ENCODE peak calls at places on chromosomes 5 and 9, in nine cellular contexts. One of them, this sample, is unnamed.
A peak's percentile ranks its signal among the peaks of the same experiment; 100 is the strongest.

GRCh38 chr9:110047955-110048472 is 159.9 kb downstream of the C9orf152 start:
- DNase-seq in mammary epithelial cell: no peak
- DNase-seq in fibroblast of the aortic adventitia: no peak
- DNase-seq in testis: no peak
- DNase-seq in choroid plexus epithelial cell: no peak
- DNase-seq in A673: no peak
- DNase-seq in sigmoid colon: no peak
- DNase-seq in astrocyte of the cerebellum: no peak
- DNase-seq in BJ: no peak
- DNase-seq in this sample: no peak

GRCh38 chr5:67437905-67438845 is 241.6 kb upstream of the CD180 start:
- DNase-seq in fibroblast of the aortic adventitia: peak; percentile 38
- DNase-seq in choroid plexus epithelial cell: peak; percentile 21
- DNase-seq in A673: peak; percentile 99
- DNase-seq in sigmoid colon: no peak
- DNase-seq in testis: no peak
- DNase-seq in BJ: no peak
- DNase-seq in astrocyte of the cerebellum: no peak
- DNase-seq in mammary epithelial cell: no peak
- DNase-seq in this sample: no peak

GRCh38 chr9:72294952-72295351 is 70.1 kb downstream of the ZFAND5 start:
- DNase-seq in sigmoid colon: no peak
- DNase-seq in mammary epithelial cell: no peak
- DNase-seq in testis: no peak
- DNase-seq in astrocyte of the cerebellum: no peak
- DNase-seq in fibroblast of the aortic adventitia: peak; percentile 53
- DNase-seq in choroid plexus epithelial cell: no peak
- DNase-seq in A673: no peak
- DNase-seq in BJ: no peak
- DNase-seq in this sample: no peak

GRCh38 chr5:117262607-117263131 is 688.0 kb upstream of the SEMA6A start:
- DNase-seq in astrocyte of the cerebellum: peak; percentile 5
- DNase-seq in fibroblast of the aortic adventitia: no peak
- DNase-seq in mammary epithelial cell: no peak
- DNase-seq in BJ: no peak
- DNase-seq in sigmoid colon: no peak
- DNase-seq in choroid plexus epithelial cell: no peak
- DNase-seq in A673: peak; percentile 33
- DNase-seq in testis: no peak
- DNase-seq in this sample: no peak

GRCh38 chr5:80098951-80099350 is 63.8 kb downstream of the THBS4 start:
- DNase-seq in sigmoid colon: no peak
- DNase-seq in choroid plexus epithelial cell: no peak
- DNase-seq in astrocyte of the cerebellum: no peak
- DNase-seq in A673: no peak
- DNase-seq in testis: no peak
- DNase-seq in mammary epithelial cell: no peak
- DNase-seq in fibroblast of the aortic adventitia: no peak
- DNase-seq in BJ: no peak
- DNase-seq in this sample: no peak

GRCh38 chr5:14806452-14806851 is 65.1 kb downstream of the ANKH start:
- DNase-seq in mammary epithelial cell: no peak
- DNase-seq in testis: peak; percentile 28
- DNase-seq in fibroblast of the aortic adventitia: peak; percentile 87
- DNase-seq in sigmoid colon: peak; percentile 72
- DNase-seq in A673: no peak
- DNase-seq in choroid plexus epithelial cell: peak; percentile 94
- DNase-seq in BJ: peak; percentile 97
- DNase-seq in astrocyte of the cerebellum: peak; percentile 61
- DNase-seq in this sample: no peak

GRCh38 chr9:109113892-109114609 is 5.7 kb downstream of the TMEM245 start:
- DNase-seq in mammary epithelial cell: no peak
- DNase-seq in BJ: no peak
- DNase-seq in astrocyte of the cerebellum: no peak
- DNase-seq in testis: no peak
- DNase-seq in sigmoid colon: no peak
- DNase-seq in A673: no peak
- DNase-seq in fibroblast of the aortic adventitia: no peak
- DNase-seq in choroid plexus epithelial cell: no peak
- DNase-seq in this sample: no peak

GRCh38 chr9:37370968-37371563 is 51.4 kb upstream of the GRHPR start:
- DNase-seq in testis: no peak
- DNase-seq in fibroblast of the aortic adventitia: no peak
- DNase-seq in astrocyte of the cerebellum: no peak
- DNase-seq in mammary epithelial cell: no peak
- DNase-seq in sigmoid colon: no peak
- DNase-seq in A673: no peak
- DNase-seq in BJ: no peak
- DNase-seq in choroid plexus epithelial cell: no peak
- DNase-seq in this sample: no peak

DNA sequence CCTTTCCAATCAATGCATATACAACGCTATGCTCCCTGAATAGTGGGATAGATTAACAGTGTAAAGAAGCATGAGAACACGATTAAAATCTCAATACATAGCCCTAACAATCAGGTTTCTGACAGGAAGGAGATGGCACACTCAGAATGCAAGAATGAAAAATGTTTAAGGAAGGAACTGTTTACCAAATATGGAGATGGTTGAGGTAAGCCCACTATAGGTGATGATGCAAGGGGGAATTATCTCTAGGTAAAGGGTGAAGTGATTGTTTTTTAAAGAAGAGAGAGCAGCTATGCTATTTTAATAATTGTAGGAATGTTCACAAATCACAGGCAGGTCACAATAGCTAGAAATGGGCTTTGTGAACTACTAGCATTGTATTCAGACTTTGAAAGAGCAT is 302.4 kb downstream of the CHSY3 start:
- DNase-seq in testis: no peak
- DNase-seq in mammary epithelial cell: no peak
- DNase-seq in choroid plexus epithelial cell: peak; percentile 4
- DNase-seq in sigmoid colon: no peak
- DNase-seq in A673: no peak
- DNase-seq in fibroblast of the aortic adventitia: no peak
- DNase-seq in BJ: no peak
- DNase-seq in astrocyte of the cerebellum: no peak
- DNase-seq in this sample: no peak
- H3K4me3 ChIP-seq in testis: no peak overlapping the region
- H3K4me3 ChIP-seq in mammary epithelial cell: no peak overlapping the region
- H3K4me3 ChIP-seq in choroid plexus epithelial cell: no peak overlapping the region
- H3K4me3 ChIP-seq in sigmoid colon: no peak overlapping the region
- H3K4me3 ChIP-seq in A673: no peak overlapping the region
- H3K4me3 ChIP-seq in fibroblast of the aortic adventitia: no peak overlapping the region
- H3K4me3 ChIP-seq in BJ: no peak overlapping the region
- H3K4me3 ChIP-seq in astrocyte of the cerebellum: no peak overlapping the region
- H3K4me3 ChIP-seq in this sample: no peak overlapping the region

GRCh38 chr5:111548992-111549649 is 36.8 kb upstream of the STARD4 start:
- DNase-seq in A673: no peak
- DNase-seq in mammary epithelial cell: no peak
- DNase-seq in BJ: no peak
- DNase-seq in sigmoid colon: no peak
- DNase-seq in astrocyte of the cerebellum: no peak
- DNase-seq in choroid plexus epithelial cell: no peak
- DNase-seq in fibroblast of the aortic adventitia: peak; percentile 20
- DNase-seq in testis: no peak
- DNase-seq in this sample: peak; percentile 39

GRCh38 chr5:111550282-111551020 is 38.1 kb upstream of the STARD4 start:
- DNase-seq in choroid plexus epithelial cell: peak; percentile 98
- DNase-seq in mammary epithelial cell: peak; percentile 98
- DNase-seq in A673: peak; percentile 89
- DNase-seq in testis: peak; percentile 91
- DNase-seq in astrocyte of the cerebellum: peak; percentile 92
- DNase-seq in BJ: peak; percentile 92
- DNase-seq in sigmoid colon: peak; percentile 93
- DNase-seq in fibroblast of the aortic adventitia: peak; percentile 97
- DNase-seq in this sample: peak; percentile 85

GRCh38 chr5:111553889-111554288 is 41.6 kb upstream of the STARD4 start:
- DNase-seq in choroid plexus epithelial cell: no peak
- DNase-seq in sigmoid colon: no peak
- DNase-seq in A673: no peak
- DNase-seq in testis: no peak
- DNase-seq in fibroblast of the aortic adventitia: peak; percentile 9
- DNase-seq in BJ: no peak
- DNase-seq in astrocyte of the cerebellum: no peak
- DNase-seq in mammary epithelial cell: no peak
- DNase-seq in this sample: no peak

GRCh38 chr5:111551120-111551519 is 38.8 kb upstream of the STARD4 start:
- DNase-seq in A673: peak; percentile 27
- DNase-seq in choroid plexus epithelial cell: no peak
- DNase-seq in mammary epithelial cell: no peak
- DNase-seq in BJ: no peak
- DNase-seq in testis: no peak
- DNase-seq in fibroblast of the aortic adventitia: no peak
- DNase-seq in astrocyte of the cerebellum: no peak
- DNase-seq in sigmoid colon: no peak
- DNase-seq in this sample: no peak

DNA sequence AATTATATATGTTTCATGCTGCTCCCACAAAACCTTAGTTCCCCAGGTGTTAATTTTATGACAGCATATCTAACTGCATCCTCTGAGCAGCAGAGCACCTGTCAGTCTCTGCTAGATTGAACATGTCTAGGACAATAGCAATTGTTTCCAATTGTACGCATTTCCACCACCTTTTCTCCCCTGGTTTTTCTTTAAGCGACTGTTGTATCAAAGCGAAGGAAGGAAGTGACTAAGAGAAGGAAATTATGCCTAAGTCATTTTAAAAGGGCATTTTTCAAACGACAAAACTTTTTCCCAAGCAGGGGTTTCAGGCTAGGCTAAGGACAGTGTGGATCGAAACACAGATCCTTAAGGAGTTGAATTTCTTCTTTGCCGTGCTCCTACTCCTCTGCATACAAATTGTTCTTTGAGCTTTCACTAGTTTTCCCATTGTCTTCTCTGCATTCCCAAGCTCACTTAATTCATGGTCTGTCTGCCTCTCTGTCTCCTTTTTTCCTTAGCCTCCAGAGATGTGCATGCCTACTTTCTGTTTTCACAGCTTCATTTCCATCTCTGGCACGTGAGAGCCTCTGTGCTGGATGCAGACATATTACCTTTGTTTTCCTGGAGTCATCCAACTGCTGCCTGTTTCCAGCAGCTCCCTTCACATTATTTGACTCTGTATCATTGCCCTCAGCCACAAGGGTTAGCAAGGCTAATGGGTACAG is 39.4 kb upstream of the STARD4 start:
- DNase-seq in fibroblast of the aortic adventitia: no peak
- DNase-seq in mammary epithelial cell: no peak
- DNase-seq in sigmoid colon: no peak
- DNase-seq in choroid plexus epithelial cell: no peak
- DNase-seq in BJ: no peak
- DNase-seq in A673: peak; percentile 12
- DNase-seq in testis: no peak
- DNase-seq in astrocyte of the cerebellum: no peak
- DNase-seq in this sample: no peak
- TF ChIP-seq CTCF in fibroblast of the aortic adventitia: no peak
- TF ChIP-seq CTCF in mammary epithelial cell: no peak
- TF ChIP-seq CTCF in sigmoid colon: no peak
- TF ChIP-seq CTCF in choroid plexus epithelial cell: no peak
- TF ChIP-seq CTCF in BJ: no peak
- TF ChIP-seq CTCF in A673: no peak
- TF ChIP-seq CTCF in testis: no peak
- TF ChIP-seq CTCF in astrocyte of the cerebellum: no peak
- TF ChIP-seq CTCF in this sample: no peak

DNA sequence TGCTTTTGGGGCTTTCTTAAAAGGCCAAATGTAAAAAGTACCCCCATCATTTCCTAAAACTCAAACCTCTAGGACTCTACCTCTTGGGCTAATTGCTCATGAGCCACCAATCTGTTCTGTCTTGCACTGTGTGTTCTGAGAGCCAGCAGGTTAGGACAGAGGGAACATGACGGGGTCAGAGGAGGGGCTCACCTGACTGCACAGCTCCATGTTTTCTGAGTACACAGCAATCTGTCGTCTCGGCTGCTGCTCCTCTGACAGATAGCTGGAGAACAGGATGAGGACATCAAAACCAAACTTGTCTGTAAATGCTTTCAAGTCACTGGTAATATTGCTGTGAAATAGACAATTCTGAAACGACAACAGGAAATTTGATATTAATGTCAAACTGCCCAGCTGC is 50.9 kb upstream of the PCA3 start:
- DNase-seq in fibroblast of the aortic adventitia: no peak
- DNase-seq in sigmoid colon: no peak
- DNase-seq in choroid plexus epithelial cell: no peak
- DNase-seq in astrocyte of the cerebellum: no peak
- DNase-seq in mammary epithelial cell: no peak
- DNase-seq in A673: no peak
- DNase-seq in BJ: no peak
- DNase-seq in testis: no peak
- DNase-seq in this sample: no peak
- H3K4me3 ChIP-seq in fibroblast of the aortic adventitia: no peak overlapping the region
- H3K4me3 ChIP-seq in sigmoid colon: no peak overlapping the region
- H3K4me3 ChIP-seq in choroid plexus epithelial cell: no peak overlapping the region
- H3K4me3 ChIP-seq in astrocyte of the cerebellum: no peak overlapping the region
- H3K4me3 ChIP-seq in mammary epithelial cell: no peak overlapping the region
- H3K4me3 ChIP-seq in A673: no peak overlapping the region
- H3K4me3 ChIP-seq in BJ: no peak overlapping the region
- H3K4me3 ChIP-seq in testis: no peak overlapping the region
- H3K4me3 ChIP-seq in this sample: no peak overlapping the region

GRCh38 chr5:159336586-159337290 is 6.5 kb upstream of the IL12B start:
- DNase-seq in sigmoid colon: no peak
- DNase-seq in fibroblast of the aortic adventitia: no peak
- DNase-seq in testis: no peak
- DNase-seq in astrocyte of the cerebellum: no peak
- DNase-seq in choroid plexus epithelial cell: no peak
- DNase-seq in mammary epithelial cell: no peak
- DNase-seq in BJ: no peak
- DNase-seq in A673: no peak
- DNase-seq in this sample: no peak

GRCh38 chr5:159332800-159333563 is 2.7 kb upstream of the IL12B start:
- DNase-seq in mammary epithelial cell: no peak
- DNase-seq in fibroblast of the aortic adventitia: no peak
- DNase-seq in A673: no peak
- DNase-seq in astrocyte of the cerebellum: no peak
- DNase-seq in BJ: no peak
- DNase-seq in choroid plexus epithelial cell: no peak
- DNase-seq in sigmoid colon: no peak
- DNase-seq in testis: no peak
- DNase-seq in this sample: no peak

GRCh38 chr5:159330131-159330530 is at the start of gene IL12B:
- DNase-seq in testis: no peak
- DNase-seq in BJ: no peak
- DNase-seq in astrocyte of the cerebellum: no peak
- DNase-seq in choroid plexus epithelial cell: no peak
- DNase-seq in fibroblast of the aortic adventitia: peak; percentile 48
- DNase-seq in mammary epithelial cell: no peak
- DNase-seq in A673: no peak
- DNase-seq in sigmoid colon: no peak
- DNase-seq in this sample: no peak

DNA sequence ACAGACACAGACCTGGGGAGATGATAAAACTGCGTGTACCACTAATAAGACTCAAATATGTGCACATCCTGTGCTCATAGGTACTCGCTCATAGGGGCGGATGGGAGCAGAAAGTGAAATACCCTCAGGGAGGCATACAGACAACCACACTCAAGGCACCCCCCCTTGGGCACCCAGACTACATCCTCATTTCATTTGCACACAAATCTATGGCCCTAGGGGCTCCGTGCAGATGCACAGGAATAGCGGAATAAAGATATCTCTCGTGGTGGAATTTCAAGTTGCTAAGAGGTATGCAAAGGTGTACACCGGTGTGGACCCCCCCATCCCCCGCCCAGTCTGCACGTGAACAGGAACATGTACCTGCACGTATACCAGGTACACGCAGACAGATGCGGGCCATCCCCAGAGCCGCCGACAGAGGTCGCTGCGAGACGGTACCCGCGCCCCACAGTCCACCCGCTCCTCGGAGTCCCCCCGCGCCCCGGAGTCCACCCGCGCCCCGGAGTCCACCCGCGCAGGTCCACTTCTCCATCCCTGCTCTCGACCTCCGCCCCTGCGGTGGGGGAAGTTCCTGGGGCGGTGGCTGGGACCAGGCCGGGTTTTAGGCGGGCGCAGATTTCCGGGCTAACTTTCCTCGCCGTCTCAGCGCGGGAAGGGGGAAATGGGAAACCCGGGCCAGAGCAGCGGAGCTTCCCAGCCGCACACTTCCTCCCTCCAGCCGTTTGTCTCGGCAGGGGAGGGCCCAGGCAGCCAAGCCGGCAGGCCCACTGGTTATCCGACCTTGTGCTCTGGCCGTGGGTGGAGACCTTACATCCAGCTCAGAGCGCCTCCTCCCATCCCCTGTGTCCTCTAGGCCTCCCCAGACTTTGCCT is 1.0 kb upstream of the IL12B start:
- DNase-seq in astrocyte of the cerebellum: no peak
- DNase-seq in testis: peak; percentile 85
- DNase-seq in fibroblast of the aortic adventitia: peak; percentile 36
- DNase-seq in A673: peak; percentile 27
- DNase-seq in BJ: no peak
- DNase-seq in sigmoid colon: peak; percentile 74
- DNase-seq in mammary epithelial cell: no peak
- DNase-seq in choroid plexus epithelial cell: peak; percentile 56
- DNase-seq in this sample: no peak
- TF ChIP-seq CTCF in astrocyte of the cerebellum: peak; percentile 78
- TF ChIP-seq CTCF in testis: peak; percentile 84
- TF ChIP-seq CTCF in fibroblast of the aortic adventitia: peak; percentile 80
- TF ChIP-seq CTCF in A673: peak; percentile 85
- TF ChIP-seq CTCF in BJ: peak; percentile 87
- TF ChIP-seq CTCF in sigmoid colon: no peak
- TF ChIP-seq CTCF in mammary epithelial cell: peak; percentile 83
- TF ChIP-seq CTCF in choroid plexus epithelial cell: peak; percentile 76
- TF ChIP-seq CTCF in this sample: peak; percentile 79